ENCODE peak calls at places on chromosome 2, in four cellular contexts. G, Q, J and B are unnamed samples.

GRCh38 chr2:216648105-216648504 is 14.9 kb downstream of the IGFBP2 start:
- DNase-seq in G (no peak), Q (no peak), J (peak), B (no peak)

GRCh38 chr2:113273031-113273551 is 5.6 kb downstream of the PAX8 start:
- DNase-seq in G (no peak), Q (no peak), J (no peak), B (peak)

GRCh38 chr2:151357359-151357758 is at the start of gene TNFAIP6:
- DNase-seq in G (peak), Q (no peak), J (peak), B (no peak)

GRCh38 chr2:43399098-43399497 is 172.7 kb upstream of the ZFP36L2 start:
- DNase-seq in G (no peak), Q (no peak), J (no peak), B (no peak)

GRCh38 chr2:41963661-41964525 is 83.9 kb upstream of the PKDCC start:
- DNase-seq in G (no peak), Q (no peak), J (no peak), B (no peak)

GRCh38 chr2:30026091-30027055 is 105.0 kb upstream of the ALK start:
- DNase-seq in G (no peak), Q (no peak), J (peak), B (peak)

GRCh38 chr2:50347355-50348044 is 684.4 kb downstream of the NRXN1 start:
- DNase-seq in G (no peak), Q (no peak), J (no peak), B (no peak)

GRCh38 chr2:22276696-22277095 is 1108.3 kb upstream of the KLHL29 start:
- DNase-seq in G (peak), Q (no peak), J (no peak), B (no peak)

GRCh38 chr2:20615466-20616241 is 35.2 kb downstream of the HS1BP3 start:
- DNase-seq in G (no peak), Q (peak), J (peak), B (no peak)

GRCh38 chr2:197236159-197236558 is 74.4 kb downstream of the ANKRD44 start:
- DNase-seq in G (no peak), Q (no peak), J (no peak), B (no peak)

GRCh38 chr2:152890746-152891145 is 172.3 kb downstream of the ARL6IP6 start:
- DNase-seq in G (no peak), Q (no peak), J (no peak), B (no peak)

GRCh38 chr2:181393472-181393871 is 63.7 kb upstream of the ITGA4 start:
- DNase-seq in G (peak), Q (no peak), J (peak), B (peak)

GRCh38 chr2:57181315-57182038 is 865.1 kb upstream of the VRK2 start:
- DNase-seq in G (no peak), Q (no peak), J (peak), B (no peak)

GRCh38 chr2:54471221-54471711 is 15.1 kb downstream of the SPTBN1 start:
- DNase-seq in G (no peak), Q (no peak), J (peak), B (no peak)

GRCh38 chr2:199136681-199137080 is 321.1 kb downstream of the SATB2 start:
- DNase-seq in G (no peak), Q (no peak), J (peak), B (no peak)

GRCh38 chr2:181126311-181126710 is 145.9 kb downstream of the UBE2E3 start:
- DNase-seq in G (no peak), Q (no peak), J (no peak), B (no peak)

GRCh38 chr2:96900237-96900636 is 30.4 kb upstream of the SEMA4C start:
- DNase-seq in G (no peak), Q (no peak), J (no peak), B (no peak)

GRCh38 chr2:81870119-81870518 is 1565.6 kb upstream of the LRRTM1 start:
- DNase-seq in G (no peak), Q (no peak), J (no peak), B (no peak)

GRCh38 chr2:241020201-241020600 is 21.8 kb downstream of the SNED1 start:
- DNase-seq in G (no peak), Q (no peak), J (no peak), B (no peak)

GRCh38 chr2:235614176-235614860 is 120.5 kb downstream of the AGAP1 start:
- DNase-seq in G (no peak), Q (no peak), J (no peak), B (no peak)

GRCh38 chr2:189673661-189674373 is 653 bp upstream of the ANKAR start:
- DNase-seq in G (no peak), Q (no peak), J (no peak), B (no peak)

GRCh38 chr2:1936411-1936980 is 192.2 kb upstream of the PXDN start:
- DNase-seq in G (no peak), Q (no peak), J (no peak), B (no peak)

GRCh38 chr2:176075476-176075875 is 8.3 kb downstream of the EVX2 start:
- DNase-seq in G (no peak), Q (no peak), J (no peak), B (no peak)

GRCh38 chr2:104545055-104545454 is 308.9 kb upstream of the POU3F3 start:
- DNase-seq in G (no peak), Q (no peak), J (no peak), B (no peak)

GRCh38 chr2:145846986-145847385 is 1327.1 kb upstream of the ZEB2 start:
- DNase-seq in G (no peak), Q (no peak), J (peak), B (no peak)

GRCh38 chr2:160477032-160477431 is 16.6 kb downstream of the RBMS1 start:
- DNase-seq in G (no peak), Q (no peak), J (no peak), B (no peak)

GRCh38 chr2:219034823-219035222 is 6.5 kb downstream of the CFAP65 start:
- DNase-seq in G (no peak), Q (no peak), J (no peak), B (no peak)

GRCh38 chr2:70984228-70984575 is 5.8 kb downstream of the ANKRD53 start:
- DNase-seq in G (no peak), Q (no peak), J (no peak), B (no peak)

GRCh38 chr2:67394734-67395133 is 2.4 kb upstream of the ETAA1 start:
- DNase-seq in G (no peak), Q (no peak), J (peak), B (no peak)

GRCh38 chr2:119338826-119339561 is 27.6 kb downstream of the C2orf76 start:
- DNase-seq in G (peak), Q (peak), J (no peak), B (peak)

GRCh38 chr2:57842531-57842930 is 204.1 kb upstream of the VRK2 start:
- DNase-seq in G (no peak), Q (no peak), J (peak), B (no peak)

GRCh38 chr2:121398853-121399252 is 113.9 kb upstream of the TFCP2L1 start:
- DNase-seq in G (peak), Q (no peak), J (peak), B (no peak)

GRCh38 chr2:121405233-121405632 is 120.2 kb upstream of the TFCP2L1 start:
- DNase-seq in G (no peak), Q (no peak), J (no peak), B (no peak)

GRCh38 chr2:121400206-121400605 is 115.2 kb upstream of the TFCP2L1 start:
- DNase-seq in G (no peak), Q (no peak), J (peak), B (no peak)
- TF ChIP-seq CTCF in G (no peak), Q (no peak), J (no peak), B (no peak)

DNA sequence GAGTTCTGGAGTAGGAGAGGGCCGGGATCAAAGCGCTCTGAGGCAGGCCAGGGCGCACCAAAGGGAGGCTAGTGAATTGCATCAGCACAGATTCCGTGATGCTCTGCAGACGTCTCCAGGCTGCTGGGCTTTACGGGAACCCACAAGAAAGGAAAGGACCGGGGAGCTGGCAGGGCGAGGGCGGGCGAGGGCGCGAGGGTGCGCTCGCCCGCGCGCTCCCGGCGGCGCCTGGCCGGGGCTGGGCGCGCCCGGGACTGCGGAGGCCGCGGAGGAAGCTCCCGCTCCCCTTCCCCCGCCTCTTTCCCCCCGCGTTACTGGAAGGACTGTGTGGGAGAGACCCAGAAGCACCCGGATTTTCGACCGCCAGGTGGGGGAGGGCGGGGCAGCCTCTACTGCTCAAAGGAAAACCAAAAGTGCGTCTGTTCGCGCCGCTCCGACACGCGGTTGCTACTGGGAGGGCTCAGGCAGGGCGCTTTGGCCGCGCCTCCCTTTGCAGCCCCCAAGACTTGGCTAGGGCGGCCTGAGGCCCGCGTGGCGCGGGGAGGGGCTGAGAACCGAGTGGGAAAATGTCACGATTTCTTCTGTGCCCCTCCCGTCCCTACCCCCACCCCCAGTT is 2.3 kb upstream of the FOSL2 start:
- DNase-seq in G (peak), Q (peak), J (peak), B (peak)
- TF ChIP-seq CTCF in G (no peak), Q (no peak), J (peak), B (no peak)

DNA sequence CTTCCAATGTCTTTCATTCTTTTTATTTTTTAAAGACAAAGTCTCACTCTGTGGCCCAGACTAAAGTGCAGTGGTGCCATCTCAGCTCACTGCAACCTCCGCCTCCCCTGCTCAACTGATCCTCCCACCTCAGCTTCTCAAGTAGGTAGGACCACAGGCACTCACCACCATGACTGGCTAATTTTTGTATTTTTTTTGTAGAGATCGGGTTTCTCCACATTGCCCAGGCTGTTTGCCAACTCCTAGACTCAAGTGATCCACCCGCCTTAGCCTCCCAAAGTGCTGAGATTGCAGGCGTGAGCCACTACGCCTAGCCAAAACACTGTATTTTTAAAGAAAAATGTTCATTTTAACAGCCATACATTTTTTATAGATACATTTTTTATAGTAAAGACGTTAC is 12.7 kb downstream of the GCKR start:
- DNase-seq in G (no peak), Q (no peak), J (peak), B (no peak)
- TF ChIP-seq CTCF in G (no peak), Q (no peak), J (no peak), B (no peak)

GRCh38 chr2:86673976-86674670 is 46.0 kb upstream of the RMND5A start:
- DNase-seq in G (no peak), Q (no peak), J (no peak), B (no peak)

GRCh38 chr2:86679036-86679435 is 41.1 kb upstream of the RMND5A start:
- DNase-seq in G (no peak), Q (no peak), J (no peak), B (no peak)

GRCh38 chr2:86673011-86673410 is 47.1 kb upstream of the RMND5A start:
- DNase-seq in G (no peak), Q (no peak), J (no peak), B (no peak)

GRCh38 chr2:86675104-86675503 is 45.0 kb upstream of the RMND5A start:
- DNase-seq in G (no peak), Q (no peak), J (no peak), B (no peak)

GRCh38 chr2:86675611-86676015 is 44.5 kb upstream of the RMND5A start:
- DNase-seq in G (no peak), Q (no peak), J (no peak), B (no peak)
- TF ChIP-seq CTCF in G (no peak), Q (no peak), J (no peak), B (peak)

GRCh38 chr2:126671488-126671887 is 15.5 kb downstream of the GYPC start:
- DNase-seq in G (no peak), Q (no peak), J (no peak), B (no peak)
- TF ChIP-seq CTCF in G (no peak), Q (no peak), J (no peak), B (no peak)

GRCh38 chr2:148645925-148646559 is 1.5 kb downstream of the EPC2 start:
- DNase-seq in G (peak), Q (no peak), J (peak), B (peak)

GRCh38 chr2:148643998-148644884 is at the start of gene EPC2:
- DNase-seq in G (peak), Q (peak), J (peak), B (peak)

GRCh38 chr2:148643421-148643820 is 1.1 kb upstream of the EPC2 start:
- DNase-seq in G (no peak), Q (no peak), J (no peak), B (peak)

GRCh38 chr2:148644885-148645134 is 259 bp downstream of the EPC2 start:
- DNase-seq in G (no peak), Q (no peak), J (no peak), B (no peak)

GRCh38 chr2:148645135-148645924 is 779 bp downstream of the EPC2 start:
- DNase-seq in G (peak), Q (peak), J (peak), B (peak)
- TF ChIP-seq CTCF in G (no peak), Q (peak), J (peak), B (peak)

GRCh38 chr2:101793277-101793969 is 95.9 kb downstream of the MAP4K4 start:
- DNase-seq in G (no peak), Q (no peak), J (no peak), B (no peak)
- TF ChIP-seq CTCF in G (no peak), Q (no peak), J (peak), B (no peak)

GRCh38 chr2:147420517-147420916 is 424.3 kb upstream of the ACVR2A start:
- DNase-seq in G (no peak), Q (no peak), J (no peak), B (no peak)
- TF ChIP-seq CTCF in G (no peak), Q (no peak), J (no peak), B (no peak)

GRCh38 chr2:209960676-209961630 is 41.5 kb upstream of the RPE start:
- DNase-seq in G (no peak), Q (peak), J (peak), B (peak)
- TF ChIP-seq CTCF in G (peak), Q (peak), J (peak), B (peak)

GRCh38 chr2:188292446-188293239 is 969 bp downstream of the GULP1 start:
- DNase-seq in G (no peak), Q (peak), J (peak), B (no peak)

GRCh38 chr2:188291142-188291616 is 495 bp upstream of the GULP1 start:
- DNase-seq in G (no peak), Q (peak), J (peak), B (no peak)

GRCh38 chr2:188293601-188294482 is 2.2 kb downstream of the GULP1 start:
- DNase-seq in G (no peak), Q (peak), J (peak), B (no peak)

GRCh38 chr2:188294547-188294946 is 2.9 kb downstream of the GULP1 start:
- DNase-seq in G (no peak), Q (no peak), J (peak), B (no peak)

DNA sequence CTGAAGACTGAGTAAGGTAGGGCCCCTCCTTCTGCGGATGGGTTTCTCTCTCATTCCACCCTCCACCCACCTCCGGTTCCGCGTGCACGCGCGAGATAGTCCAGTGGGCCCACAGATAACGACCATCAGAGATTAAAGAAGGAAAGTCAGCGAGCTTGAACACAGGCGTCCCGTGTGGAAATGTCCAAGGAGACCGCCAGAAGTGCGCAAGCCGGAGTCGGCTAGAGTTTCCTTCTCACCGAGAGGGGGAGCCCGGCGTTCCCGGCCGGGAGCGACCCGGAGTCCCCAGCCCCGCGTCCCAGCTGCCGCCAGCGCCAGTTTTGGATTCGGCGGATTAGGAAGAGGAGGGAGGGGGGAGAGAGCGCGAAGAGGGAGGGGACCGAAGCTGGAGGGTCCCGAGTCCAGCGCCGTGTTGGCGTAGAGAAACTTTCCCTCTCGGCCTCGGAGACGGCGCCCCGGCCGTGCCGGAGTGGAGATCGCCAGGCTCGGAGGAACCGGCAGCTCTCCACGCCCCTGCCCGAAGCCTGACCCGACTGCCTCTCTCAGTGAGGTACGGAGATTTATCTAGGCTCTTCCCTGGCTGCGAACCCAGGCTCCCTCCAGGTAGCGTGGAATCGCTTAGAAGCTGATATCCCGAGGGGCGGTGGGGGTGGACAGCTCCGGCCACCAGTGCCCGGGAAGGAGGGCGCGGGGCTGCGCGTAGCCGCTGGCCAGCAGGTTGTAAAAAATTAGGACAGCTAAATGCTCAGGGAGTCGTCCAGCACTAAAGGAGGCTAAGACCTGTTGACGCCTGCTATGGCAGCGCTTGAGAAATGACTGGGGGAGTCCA is at the start of gene GULP1:
- DNase-seq in G (no peak), Q (peak), J (peak), B (peak)
- TF ChIP-seq CTCF in G (no peak), Q (peak), J (peak), B (peak)